ENCODE peak calls at places on chromosomes 7 and 10, in eight cellular contexts. W, R, O, S, G, U, D and Y are unnamed samples.

GRCh38 chr10:77393821-77394501 is 243.6 kb downstream of the KCNMA1 start:
- DNase-seq in G (peak; percentile 36), S (no peak), U (no peak), R (no peak), D (no peak), W (no peak), O (no peak), Y (no peak)

GRCh38 chr7:41940760-41941343 is 238.0 kb upstream of the INHBA start:
- DNase-seq in G (peak; percentile 75), W (peak; percentile 61), U (peak; percentile 63), D (peak; percentile 72), R (peak; percentile 29), S (peak; percentile 33), O (peak; percentile 68), Y (peak; percentile 27)

GRCh38 chr7:36305226-36305625 is 84.4 kb upstream of the ANLN start:
- DNase-seq in S (no peak), D (no peak), O (no peak), R (no peak), U (no peak), W (no peak), G (no peak), Y (no peak)

GRCh38 chr10:16887565-16887964 is 70.3 kb upstream of the RSU1 start:
- DNase-seq in O (no peak), S (no peak), R (no peak), G (no peak), W (no peak), D (no peak), U (no peak), Y (no peak)

GRCh38 chr10:70362357-70362756 is 20.1 kb downstream of the LRRC20 start:
- DNase-seq in R (no peak), O (no peak), D (no peak), W (no peak), S (no peak), U (no peak), G (no peak), Y (no peak)

GRCh38 chr7:99551767-99552463 is at the start of gene FAM200A:
- DNase-seq in U (peak; percentile 89), G (peak; percentile 96), R (peak; percentile 91), D (peak; percentile 87), S (peak; percentile 84), O (peak; percentile 92), W (peak; percentile 82), Y (peak; percentile 40)

GRCh38 chr7:137862964-137863363 is 16.2 kb upstream of the DGKI start:
- DNase-seq in G (no peak), O (no peak), D (no peak), U (no peak), S (no peak), R (no peak), W (no peak), Y (no peak)

GRCh38 chr7:27185708-27186449 is 847 bp upstream of the HOXA11 start:
- DNase-seq in W (no peak), R (no peak), G (no peak), S (no peak), U (no peak), D (no peak), O (no peak), Y (no peak)

GRCh38 chr7:20301311-20301939 is 29.3 kb upstream of the ITGB8 start:
- DNase-seq in R (no peak), O (no peak), S (no peak), G (peak; percentile 38), U (no peak), W (no peak), D (no peak), Y (peak; percentile 12)

GRCh38 chr10:62597226-62597625 is 207.3 kb upstream of the ADO start:
- DNase-seq in R (no peak), W (no peak), O (no peak), G (no peak), S (no peak), U (no peak), D (no peak), Y (no peak)

GRCh38 chr10:61662794-61663259 is at the start of gene CABCOCO1:
- DNase-seq in O (peak; percentile 53), S (no peak), R (no peak), D (peak; percentile 65), W (peak; percentile 73), G (peak; percentile 46), U (no peak), Y (no peak)

GRCh38 chr10:75502389-75502788 is 71.0 kb downstream of the LRMDA start:
- DNase-seq in O (no peak), U (no peak), S (no peak), G (no peak), W (no peak), R (no peak), D (no peak), Y (no peak)
- H3K27ac ChIP-seq in O (no peak overlapping the region), U (no peak overlapping the region), S (no peak overlapping the region), G (no peak overlapping the region), W (no peak overlapping the region), R (no peak overlapping the region), D (no peak overlapping the region), Y (no peak overlapping the region)

GRCh38 chr10:9824546-9825164 is 1193.0 kb upstream of the CELF2 start:
- DNase-seq in D (no peak), U (no peak), R (no peak), O (no peak), W (no peak), S (no peak), G (no peak), Y (no peak)

GRCh38 chr10:9814285-9814866 is 1203.3 kb upstream of the CELF2 start:
- DNase-seq in U (no peak), O (no peak), R (no peak), D (no peak), S (no peak), G (no peak), W (no peak), Y (no peak)

GRCh38 chr10:9825491-9826018 is 1192.1 kb upstream of the CELF2 start:
- DNase-seq in W (no peak), G (no peak), S (no peak), O (no peak), U (no peak), D (no peak), R (no peak), Y (no peak)

GRCh38 chr10:9823268-9823930 is 1194.3 kb upstream of the CELF2 start:
- DNase-seq in G (no peak), D (no peak), S (no peak), O (no peak), U (no peak), R (no peak), W (no peak), Y (no peak)

GRCh38 chr10:9819756-9820494 is 1197.7 kb upstream of the CELF2 start:
- DNase-seq in O (no peak), G (no peak), D (no peak), W (no peak), U (no peak), S (no peak), R (no peak), Y (no peak)
- H3K27ac ChIP-seq in O (no peak overlapping the region), G (no peak overlapping the region), D (no peak overlapping the region), W (no peak overlapping the region), U (no peak overlapping the region), S (no peak overlapping the region), R (no peak overlapping the region), Y (no peak overlapping the region)

DNA sequence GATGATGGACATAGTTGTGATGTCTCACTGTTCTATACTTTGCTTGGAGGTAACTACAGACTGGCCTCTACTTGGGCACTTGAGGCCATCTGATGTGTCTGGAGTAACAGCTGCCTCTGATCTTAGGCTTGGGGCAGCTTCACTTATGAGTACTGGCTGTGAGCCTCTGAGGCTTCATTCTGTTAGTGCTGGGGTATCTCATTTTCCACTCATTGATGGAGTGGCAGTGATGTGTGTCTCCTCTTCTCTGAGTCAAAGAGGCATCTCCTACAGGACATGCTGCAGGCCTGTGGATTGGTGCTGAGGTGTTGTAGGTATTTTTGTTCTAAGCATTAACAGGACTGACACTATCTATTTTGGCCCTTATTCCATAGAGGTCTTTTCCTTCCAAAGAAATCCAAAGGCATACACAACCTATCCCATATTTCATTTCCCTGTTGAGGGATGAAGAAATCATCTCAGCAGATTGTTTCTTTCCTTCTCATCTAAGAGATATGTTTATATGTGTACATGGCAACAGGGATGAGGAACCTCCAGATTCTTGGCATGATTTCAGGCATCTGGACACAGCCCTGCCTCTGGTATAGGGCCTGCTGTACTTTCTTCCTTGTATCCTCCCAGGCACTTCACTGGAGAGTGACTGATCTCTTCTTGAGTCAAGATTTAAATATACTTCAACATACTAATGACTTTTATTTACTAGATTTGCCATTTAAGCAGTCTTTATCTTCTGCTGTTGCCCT is 65.7 kb upstream of the NOBOX start:
- DNase-seq in U (no peak), G (no peak), W (no peak), O (no peak), D (no peak), S (no peak), R (no peak), Y (peak; percentile 20)
- H3K27ac ChIP-seq in U (no peak overlapping the region), G (no peak overlapping the region), W (no peak overlapping the region), O (no peak overlapping the region), D (no peak overlapping the region), S (no peak overlapping the region), R (no peak overlapping the region), Y (no peak overlapping the region)

DNA sequence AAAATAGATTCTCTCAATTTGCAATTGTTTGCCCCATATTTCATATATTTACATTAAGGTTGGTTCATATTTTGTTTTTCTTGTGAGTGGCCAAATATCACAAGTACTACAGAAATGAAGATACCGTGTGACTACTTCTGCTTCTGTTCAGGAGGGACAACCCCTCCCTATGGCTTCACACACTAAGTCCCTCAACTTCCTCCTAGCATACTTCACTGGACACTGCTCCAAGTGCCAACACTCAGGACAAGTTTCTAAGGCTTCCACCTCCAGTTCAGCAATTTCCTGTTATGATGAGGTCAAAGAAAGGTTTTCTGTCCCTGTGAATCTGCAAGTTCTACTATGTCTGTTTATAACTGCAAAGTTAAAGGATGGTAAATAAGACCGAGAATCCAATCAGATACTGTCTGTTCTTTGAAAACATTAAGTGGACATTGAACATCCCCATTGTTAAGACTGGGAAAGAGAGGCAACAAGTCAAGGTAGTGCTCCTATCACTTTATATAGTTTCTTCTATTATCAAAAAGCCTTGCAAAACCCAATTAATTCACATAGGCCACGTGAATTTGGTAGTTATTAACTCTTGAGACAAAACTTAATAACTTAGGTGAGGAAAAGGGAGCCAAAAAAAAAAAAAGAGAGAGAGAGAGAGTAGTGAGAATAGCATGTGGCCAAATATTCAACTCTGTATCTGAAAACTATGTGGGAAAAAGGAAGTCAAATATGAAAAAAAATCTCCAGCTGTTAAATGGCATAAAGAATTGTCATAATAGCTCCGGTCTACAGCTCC is 81.3 kb upstream of the DKK1 start:
- DNase-seq in U (no peak), W (no peak), G (no peak), D (no peak), R (no peak), O (no peak), S (no peak), Y (no peak)
- H3K27ac ChIP-seq in U (no peak overlapping the region), W (no peak overlapping the region), G (peak overlapping the region; percentile 59), D (no peak overlapping the region), R (no peak overlapping the region), O (no peak overlapping the region), S (no peak overlapping the region), Y (peak overlapping the region; percentile 83)

DNA sequence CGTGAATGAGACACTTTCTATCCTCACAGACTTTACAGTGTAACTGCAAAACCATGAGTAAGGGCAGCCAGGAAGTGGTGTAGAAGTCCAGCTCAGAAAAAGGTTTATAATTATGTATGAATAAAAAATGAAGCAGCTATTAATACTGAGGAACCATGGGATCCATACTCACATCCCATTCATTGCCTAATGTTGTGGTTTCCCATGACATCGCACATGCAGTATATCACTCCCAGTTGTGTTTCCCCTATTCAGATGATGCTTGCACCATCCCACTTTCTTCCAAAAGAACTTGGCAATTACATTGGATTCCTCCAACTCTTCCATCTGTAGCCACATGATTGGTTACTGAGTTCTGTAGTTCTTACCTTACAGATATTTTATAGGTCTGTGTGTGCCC is 74.5 kb upstream of the SEMA3D start:
- DNase-seq in W (no peak), R (no peak), U (no peak), O (no peak), G (no peak), D (no peak), S (no peak), Y (peak; percentile 8)
- H3K27ac ChIP-seq in W (no peak overlapping the region), R (no peak overlapping the region), U (no peak overlapping the region), O (no peak overlapping the region), G (no peak overlapping the region), D (no peak overlapping the region), S (no peak overlapping the region), Y (no peak overlapping the region)